ENCODE peak calls at places on chromosomes 12 and 14, in ten cellular contexts. L is sigmoid colon; K is uterus; E is lower lobe of right lung; S is right lobe of liver; I is PC-9; U is upper lobe of right lung; D is naive thymus-derived CD4-positive, alpha-beta T cell; F is effector memory CD4-positive, alpha-beta T cell; X is H9. M is an unnamed sample. For H3K4me1 and H3K27me3, the result is how much of the 10 kb centered on the place peaks cover.

GRCh38 chr14:49553892-49554291 is 32.3 kb downstream of the RPS29 start:
- DNase-seq in I (no peak), U (no peak), L (no peak), F (no peak), D (no peak), K (no peak), E (no peak), S (no peak), X (peak), M (no peak)

GRCh38 chr14:38108681-38109080 is 99.0 kb upstream of the SSTR1 start:
- DNase-seq in I (no peak), E (no peak), D (no peak), U (no peak), K (no peak), F (no peak), X (no peak), S (no peak), L (no peak), M (no peak)

GRCh38 chr12:30753761-30754382 is 879 bp downstream of the CAPRIN2 start:
- DNase-seq in F (no peak), U (no peak), L (no peak), X (no peak), I (peak), K (no peak), D (no peak), S (no peak), E (no peak), M (peak)

GRCh38 chr12:43098766-43099550 is 453.0 kb downstream of the ADAMTS20 start:
- DNase-seq in X (no peak), L (no peak), I (no peak), S (no peak), U (no peak), F (no peak), D (no peak), E (no peak), K (no peak), M (no peak)

GRCh38 chr14:55556929-55557623 is 22.9 kb upstream of the KTN1 start:
- DNase-seq in U (peak), F (no peak), S (peak), L (peak), D (no peak), E (peak), I (peak), K (peak), X (no peak), M (no peak)

GRCh38 chr12:30754383-30754749 is 385 bp downstream of the CAPRIN2 start:
- DNase-seq in U (no peak), E (no peak), F (no peak), L (no peak), K (no peak), I (no peak), S (no peak), D (no peak), X (no peak), M (no peak)

GRCh38 chr12:113232787-113233585 is 11.7 kb downstream of the TPCN1 start:
- DNase-seq in I (no peak), D (peak), X (peak), K (no peak), U (no peak), L (peak), E (peak), F (peak), S (peak), M (no peak)

GRCh38 chr12:78260976-78261375 is 430.3 kb downstream of the NAV3 start:
- DNase-seq in X (no peak), L (no peak), U (no peak), E (no peak), F (no peak), I (no peak), S (no peak), K (no peak), D (no peak), M (no peak)

GRCh38 chr12:67681145-67681778 is 32.7 kb downstream of the DYRK2 start:
- DNase-seq in E (no peak), U (no peak), D (no peak), I (no peak), K (peak), X (no peak), S (no peak), L (no peak), F (no peak), M (no peak)

GRCh38 chr12:70290126-70290525 is 46.9 kb downstream of the CNOT2 start:
- DNase-seq in S (no peak), F (no peak), E (no peak), K (no peak), L (no peak), X (no peak), I (no peak), D (no peak), U (no peak), M (peak)

GRCh38 chr14:51539571-51540037 is 112.1 kb upstream of the FRMD6 start:
- DNase-seq in E (no peak), X (no peak), I (peak), U (no peak), L (no peak), K (no peak), S (no peak), F (no peak), D (no peak), M (no peak)

GRCh38 chr12:65891219-65891618 is 66.9 kb downstream of the HMGA2 start:
- DNase-seq in F (no peak), U (no peak), E (no peak), D (no peak), K (no peak), X (no peak), S (no peak), I (no peak), L (no peak), M (peak)

GRCh38 chr12:65894624-65895023 is 70.3 kb downstream of the HMGA2 start:
- DNase-seq in D (no peak), F (no peak), L (no peak), E (no peak), I (no peak), K (no peak), U (no peak), X (no peak), S (no peak), M (no peak)

GRCh38 chr12:65894127-65894526 is 69.8 kb downstream of the HMGA2 start:
- DNase-seq in F (no peak), K (no peak), D (no peak), L (no peak), I (no peak), U (no peak), E (no peak), S (no peak), X (no peak), M (no peak)

GRCh38 chr12:65892905-65893304 is 68.6 kb downstream of the HMGA2 start:
- DNase-seq in D (no peak), L (no peak), U (no peak), E (no peak), I (no peak), S (no peak), X (no peak), K (no peak), F (no peak), M (no peak)

DNA sequence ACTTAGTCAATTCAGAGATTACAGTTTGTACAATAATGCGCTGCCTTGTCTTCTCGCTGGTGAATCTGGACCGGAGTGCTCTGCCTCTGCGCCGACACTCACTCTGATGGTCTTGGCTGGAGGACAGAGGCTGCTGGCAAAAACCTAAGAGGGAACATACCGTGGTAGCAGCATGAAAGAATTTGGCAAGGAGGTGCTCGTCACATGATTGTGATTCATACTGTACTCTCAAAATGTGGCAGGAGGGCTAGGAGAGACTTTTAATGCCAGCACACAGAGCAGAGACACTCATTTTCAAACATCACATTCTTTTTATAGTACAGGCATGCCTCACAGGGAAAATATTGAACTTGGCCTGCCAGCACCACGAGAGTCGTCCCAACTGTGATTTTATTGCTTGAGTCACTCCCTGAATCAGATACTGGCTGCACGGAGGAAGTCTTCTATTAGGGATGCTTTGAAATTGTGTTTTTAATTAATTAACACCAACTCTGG is 67.8 kb downstream of the HMGA2 start:
- DNase-seq in I (peak), X (no peak), S (peak), K (peak), L (peak), F (no peak), E (no peak), D (no peak), U (peak), M (no peak)
- H3K4me1 ChIP-seq in I (under half), X (under half), S (under half), K (under half), L (under half), F (under half), E (under half), D (under half), U (under half), M (half or more)

GRCh38 chr12:94874986-94875312 is 128.5 kb downstream of the NDUFA12 start:
- DNase-seq in X (no peak), K (no peak), E (no peak), S (no peak), I (no peak), D (no peak), F (no peak), L (no peak), U (no peak), M (no peak)
- H3K27me3 ChIP-seq in X (under half), K (under half), E (under half), S (under half), I (under half), D (under half), F (under half), L (under half), U (under half), M (under half)

DNA sequence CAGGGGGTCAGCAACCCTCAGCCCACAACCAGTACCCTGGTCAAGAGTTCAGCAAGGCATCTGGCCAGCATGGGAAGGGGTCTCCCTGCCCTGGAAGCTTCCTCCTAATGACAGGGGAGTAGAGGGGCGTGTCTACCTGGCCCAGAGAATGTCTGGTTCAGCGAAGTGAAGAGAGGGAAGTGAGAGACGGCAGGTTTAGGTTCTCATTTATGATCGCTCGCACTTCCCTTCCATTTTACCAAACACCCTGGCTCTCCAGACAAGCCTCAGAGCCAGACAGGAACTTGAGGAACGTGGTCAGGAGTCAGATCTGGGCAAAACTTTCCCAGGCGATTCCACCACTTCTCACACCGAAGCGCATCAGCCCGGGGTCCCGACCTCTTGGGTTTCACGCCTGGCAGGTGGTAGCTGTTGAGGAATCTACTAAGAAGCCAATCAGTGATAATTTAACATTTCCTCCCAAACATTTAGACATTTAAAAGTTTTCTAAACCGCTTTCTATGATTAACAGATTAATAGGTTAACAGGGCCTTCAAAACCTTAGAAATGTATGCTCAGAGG is 21.3 kb downstream of the ACTN1 start:
- DNase-seq in X (no peak), E (no peak), K (no peak), U (no peak), F (no peak), I (no peak), D (no peak), L (no peak), S (no peak), M (no peak)
- H3K4me1 ChIP-seq in X (under half), E (half or more), K (under half), U (half or more), F (under half), I (under half), D (under half), L (under half), S (under half), M (under half)

DNA sequence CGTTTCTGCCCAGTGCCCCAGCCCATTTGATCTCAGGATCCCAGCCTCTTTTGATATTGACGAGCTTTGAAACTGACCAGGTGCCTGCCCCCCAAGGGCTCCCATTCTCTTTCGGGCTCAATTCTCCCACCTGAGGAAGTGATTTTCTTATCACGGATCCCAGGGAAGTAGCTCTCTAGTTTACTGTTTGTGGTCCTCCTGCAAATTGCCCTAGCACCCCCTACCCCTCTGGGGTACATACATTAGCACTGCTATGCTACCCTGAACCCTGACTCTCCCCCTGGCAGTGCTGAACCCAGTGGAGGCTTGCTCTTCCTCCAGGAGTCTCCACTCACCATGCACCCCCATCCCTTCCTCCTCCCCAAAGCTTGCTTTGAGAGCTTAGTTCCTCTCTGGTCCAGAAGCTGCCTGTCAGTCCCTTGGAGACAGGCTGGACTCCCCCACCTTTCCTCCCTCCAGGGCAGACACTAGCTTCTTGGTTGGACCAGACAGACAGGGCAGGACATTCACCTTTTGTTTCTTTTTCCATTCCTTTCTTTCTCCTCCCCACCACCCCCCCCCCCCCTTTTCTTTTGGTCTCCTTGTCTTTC is 4.4 kb upstream of the TBX3 start:
- DNase-seq in S (no peak), L (no peak), U (no peak), E (no peak), D (no peak), K (no peak), X (peak), F (no peak), I (no peak), M (no peak)
- H3K27me3 ChIP-seq in S (under half), L (under half), U (half or more), E (half or more), D (under half), K (under half), X (half or more), F (under half), I (half or more), M (under half)

GRCh38 chr14:69636718-69637480 is 25.5 kb downstream of the SUSD6 start:
- DNase-seq in K (no peak), L (no peak), U (no peak), D (no peak), F (no peak), I (no peak), X (no peak), E (no peak), S (no peak), M (no peak)

GRCh38 chr14:69640931-69641330 is 29.5 kb downstream of the SUSD6 start:
- DNase-seq in K (no peak), X (no peak), F (no peak), E (no peak), L (no peak), D (no peak), S (no peak), U (no peak), I (peak), M (no peak)

GRCh38 chr14:69636051-69636639 is 24.7 kb downstream of the SUSD6 start:
- DNase-seq in E (no peak), X (no peak), S (no peak), K (no peak), L (no peak), F (no peak), D (no peak), I (no peak), U (no peak), M (no peak)

GRCh38 chr14:69634871-69635270 is 23.5 kb downstream of the SUSD6 start:
- DNase-seq in L (no peak), K (no peak), U (no peak), D (no peak), X (no peak), F (no peak), I (no peak), S (no peak), E (no peak), M (no peak)

GRCh38 chr14:69637503-69638030 is 26.2 kb downstream of the SUSD6 start:
- DNase-seq in I (no peak), E (no peak), S (peak), L (peak), X (no peak), K (no peak), D (no peak), F (no peak), U (no peak), M (no peak)
- H3K4me1 ChIP-seq in I (under half), E (half or more), S (under half), L (under half), X (under half), K (under half), D (under half), F (under half), U (half or more), M (under half)

GRCh38 chr14:104546021-104546491 is 33.5 kb upstream of the C14orf180 start:
- DNase-seq in D (no peak), L (peak), X (peak), U (peak), F (no peak), S (no peak), K (no peak), I (no peak), E (peak), M (no peak)
- H3K27me3 ChIP-seq in D (under half), L (under half), X (under half), U (under half), F (under half), S (under half), K (under half), I (half or more), E (under half), M (half or more)

GRCh38 chr12:117300131-117300530 is 61.3 kb downstream of the NOS1 start:
- DNase-seq in E (no peak), D (no peak), X (no peak), L (no peak), I (no peak), U (no peak), F (no peak), S (no peak), K (no peak), M (no peak)
- H3K4me1 ChIP-seq in E (under half), D (under half), X (under half), L (under half), I (under half), U (under half), F (under half), S (under half), K (under half), M (under half)